ENCODE peak calls at places on chromosomes 3 and 15, in five cellular contexts. One of them, this sample, is unnamed.

GRCh38 chr15:37059051-37059450 is 41.3 kb downstream of the MEIS2 start:
- DNase-seq in A549: no peak
- DNase-seq in HCT116: peak
- DNase-seq in lung: no peak
- DNase-seq in CD4-positive, alpha-beta T cell: no peak
- DNase-seq in this sample: peak

GRCh38 chr3:124178531-124178930 is 186.6 kb upstream of the ROPN1 start:
- DNase-seq in A549: no peak
- DNase-seq in HCT116: no peak
- DNase-seq in lung: no peak
- DNase-seq in CD4-positive, alpha-beta T cell: no peak
- DNase-seq in this sample: no peak

GRCh38 chr3:160473978-160474377 is 24.4 kb upstream of the TRIM59 start:
- DNase-seq in A549: no peak
- DNase-seq in HCT116: no peak
- DNase-seq in lung: no peak
- DNase-seq in CD4-positive, alpha-beta T cell: no peak
- DNase-seq in this sample: peak

GRCh38 chr3:112117826-112118571 is 15.0 kb downstream of the GCSAM start:
- DNase-seq in A549: no peak
- DNase-seq in HCT116: no peak
- DNase-seq in lung: no peak
- DNase-seq in CD4-positive, alpha-beta T cell: no peak
- DNase-seq in this sample: no peak

GRCh38 chr3:158631986-158632385 is 12.3 kb upstream of the GFM1 start:
- DNase-seq in A549: no peak
- DNase-seq in HCT116: no peak
- DNase-seq in lung: no peak
- DNase-seq in CD4-positive, alpha-beta T cell: no peak
- DNase-seq in this sample: no peak

GRCh38 chr3:11288786-11289637 is 16.8 kb downstream of the ATG7 start:
- DNase-seq in A549: peak
- DNase-seq in HCT116: peak
- DNase-seq in lung: no peak
- DNase-seq in CD4-positive, alpha-beta T cell: no peak
- DNase-seq in this sample: peak

GRCh38 chr3:4334548-4334947 is 31.4 kb downstream of the SETMAR start:
- DNase-seq in A549: no peak
- DNase-seq in HCT116: no peak
- DNase-seq in lung: no peak
- DNase-seq in CD4-positive, alpha-beta T cell: no peak
- DNase-seq in this sample: no peak

GRCh38 chr15:80777137-80777536 is 2.0 kb upstream of the CEMIP start:
- DNase-seq in A549: peak
- DNase-seq in HCT116: no peak
- DNase-seq in lung: no peak
- DNase-seq in CD4-positive, alpha-beta T cell: no peak
- DNase-seq in this sample: peak

GRCh38 chr3:159139326-159139725 is 337.5 kb downstream of the MFSD1 start:
- DNase-seq in A549: no peak
- DNase-seq in HCT116: no peak
- DNase-seq in lung: no peak
- DNase-seq in CD4-positive, alpha-beta T cell: no peak
- DNase-seq in this sample: no peak

GRCh38 chr3:147669076-147669475 is 259.9 kb downstream of the ZIC1 start:
- DNase-seq in A549: no peak
- DNase-seq in HCT116: no peak
- DNase-seq in lung: no peak
- DNase-seq in CD4-positive, alpha-beta T cell: no peak
- DNase-seq in this sample: no peak

GRCh38 chr3:72448858-72449257 is 399.4 kb downstream of the SHQ1 start:
- DNase-seq in A549: no peak
- DNase-seq in HCT116: no peak
- DNase-seq in lung: no peak
- DNase-seq in CD4-positive, alpha-beta T cell: no peak
- DNase-seq in this sample: peak

GRCh38 chr15:29087521-29088285 is 181.9 kb downstream of the NSMCE3 start:
- DNase-seq in A549: no peak
- DNase-seq in HCT116: no peak
- DNase-seq in lung: no peak
- DNase-seq in CD4-positive, alpha-beta T cell: no peak
- DNase-seq in this sample: no peak

GRCh38 chr3:48716508-48716981 is 476 bp downstream of the IP6K2 start:
- DNase-seq in A549: no peak
- DNase-seq in HCT116: no peak
- DNase-seq in lung: no peak
- DNase-seq in CD4-positive, alpha-beta T cell: peak
- DNase-seq in this sample: no peak

GRCh38 chr15:40069178-40070165 is 30.5 kb upstream of the SRP14 start:
- DNase-seq in A549: peak
- DNase-seq in HCT116: peak
- DNase-seq in lung: peak
- DNase-seq in CD4-positive, alpha-beta T cell: no peak
- DNase-seq in this sample: peak

GRCh38 chr3:23170306-23170705 is 32.8 kb upstream of the UBE2E2 start:
- DNase-seq in A549: peak
- DNase-seq in HCT116: no peak
- DNase-seq in lung: no peak
- DNase-seq in CD4-positive, alpha-beta T cell: no peak
- DNase-seq in this sample: no peak

GRCh38 chr15:65896231-65896630 is 26.9 kb downstream of the RAB11A start:
- DNase-seq in A549: no peak
- DNase-seq in HCT116: no peak
- DNase-seq in lung: no peak
- DNase-seq in CD4-positive, alpha-beta T cell: no peak
- DNase-seq in this sample: no peak

GRCh38 chr15:70510433-70510832 is 252.9 kb downstream of the UACA start:
- DNase-seq in A549: no peak
- DNase-seq in HCT116: no peak
- DNase-seq in lung: no peak
- DNase-seq in CD4-positive, alpha-beta T cell: no peak
- DNase-seq in this sample: no peak

GRCh38 chr3:172256101-172256687 is 192.1 kb downstream of the GHSR start:
- DNase-seq in A549: no peak
- DNase-seq in HCT116: no peak
- DNase-seq in lung: no peak
- DNase-seq in CD4-positive, alpha-beta T cell: no peak
- DNase-seq in this sample: no peak

GRCh38 chr3:10551821-10552630 is 46.6 kb upstream of the ATP2B2 start:
- DNase-seq in A549: no peak
- DNase-seq in HCT116: peak
- DNase-seq in lung: peak
- DNase-seq in CD4-positive, alpha-beta T cell: peak
- DNase-seq in this sample: peak

DNA sequence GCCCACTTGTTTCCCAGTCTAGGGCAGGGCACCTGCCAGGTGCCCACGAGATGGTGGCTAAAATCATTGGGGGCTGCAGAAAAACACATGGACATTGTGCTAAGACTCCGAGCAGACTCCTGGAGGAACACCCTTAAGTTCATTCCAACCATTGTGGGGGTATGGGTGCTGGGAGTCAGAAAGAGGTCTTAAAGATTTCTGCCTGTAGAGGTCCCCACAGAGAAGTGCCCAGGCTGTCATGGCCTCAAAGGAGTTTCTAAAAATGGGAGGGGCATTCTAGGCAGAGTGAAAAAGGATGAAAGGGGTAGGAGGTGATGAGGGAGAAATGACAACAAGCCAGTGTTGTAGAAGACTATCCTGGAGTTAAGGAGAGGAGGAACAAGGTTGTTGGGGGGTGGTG is 17.1 kb downstream of the RBP1 start:
- DNase-seq in A549: no peak
- DNase-seq in HCT116: no peak
- DNase-seq in lung: no peak
- DNase-seq in CD4-positive, alpha-beta T cell: no peak
- DNase-seq in this sample: no peak
- TF ChIP-seq CTCF in A549: no peak
- TF ChIP-seq CTCF in HCT116: peak
- TF ChIP-seq CTCF in lung: no peak
- TF ChIP-seq CTCF in CD4-positive, alpha-beta T cell: no peak
- TF ChIP-seq CTCF in this sample: no peak

DNA sequence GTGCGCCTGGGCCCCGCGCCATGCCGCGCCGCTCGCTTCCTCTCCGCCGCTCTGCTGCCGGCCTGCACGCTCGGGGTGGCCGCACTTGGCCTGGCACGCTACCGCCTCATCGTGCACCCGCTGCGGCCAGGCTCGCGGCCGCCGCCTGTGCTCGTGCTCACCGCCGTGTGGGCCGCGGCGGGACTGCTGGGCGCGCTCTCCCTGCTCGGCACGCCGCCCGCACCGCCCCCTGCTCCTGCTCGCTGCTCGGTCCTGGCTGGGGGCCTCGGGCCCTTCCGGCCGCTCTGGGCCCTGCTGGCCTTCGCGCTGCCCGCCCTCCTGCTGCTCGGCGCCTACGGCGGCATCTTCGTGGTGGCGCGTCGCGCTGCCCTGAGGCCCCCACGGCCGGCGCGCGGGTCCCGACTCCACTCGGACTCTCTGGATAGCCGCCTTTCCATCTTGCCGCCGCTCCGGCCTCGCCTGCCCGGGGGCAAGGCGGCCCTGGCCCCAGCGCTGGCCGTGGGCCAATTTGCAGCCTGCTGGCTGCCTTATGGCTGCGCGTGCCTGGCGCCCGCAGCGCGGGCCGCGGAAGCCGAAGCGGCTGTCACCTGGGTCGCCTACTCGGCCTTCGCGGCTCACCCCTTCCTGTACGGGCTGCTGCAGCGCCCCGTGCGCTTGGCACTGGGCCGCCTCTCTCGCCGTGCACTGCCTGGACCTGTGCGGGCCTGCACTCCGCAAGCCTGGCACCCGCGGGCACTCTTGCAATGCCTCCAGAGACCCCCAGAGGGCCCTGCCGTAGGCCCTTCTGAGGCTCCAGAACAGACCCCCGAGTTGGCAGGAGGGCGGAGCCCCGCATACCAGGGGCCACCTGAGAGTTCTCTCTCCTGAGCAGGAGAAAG is 951 bp downstream of the GPR62 start:
- DNase-seq in A549: no peak
- DNase-seq in HCT116: no peak
- DNase-seq in lung: no peak
- DNase-seq in CD4-positive, alpha-beta T cell: peak
- DNase-seq in this sample: peak
- H3K27ac ChIP-seq in A549: no peak
- H3K27ac ChIP-seq in HCT116: no peak
- H3K27ac ChIP-seq in lung: peak
- H3K27ac ChIP-seq in CD4-positive, alpha-beta T cell: no peak
- H3K27ac ChIP-seq in this sample: peak

DNA sequence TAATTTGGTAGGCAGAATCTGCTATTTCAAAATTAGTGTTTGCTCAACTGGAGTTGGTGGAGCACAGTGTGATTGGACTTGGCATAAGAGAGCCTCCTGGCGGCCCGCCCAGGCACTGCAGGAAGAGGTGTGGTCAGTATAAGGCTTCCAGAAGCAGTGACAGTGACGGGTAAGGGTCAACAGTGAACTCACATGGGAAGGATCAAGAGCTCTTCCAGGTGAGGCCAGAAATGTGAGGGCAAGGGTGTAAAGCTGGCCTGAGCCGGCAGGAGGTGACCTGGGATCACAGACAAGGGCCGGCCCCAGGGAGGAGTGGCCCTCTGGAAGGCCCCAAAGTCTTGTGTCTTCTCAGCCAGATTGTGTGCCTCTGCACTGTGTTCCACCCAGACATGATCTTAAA is 93.2 kb upstream of the RNF7 start:
- DNase-seq in A549: peak
- DNase-seq in HCT116: peak
- DNase-seq in lung: peak
- DNase-seq in CD4-positive, alpha-beta T cell: peak
- DNase-seq in this sample: no peak
- TF ChIP-seq CTCF in A549: peak
- TF ChIP-seq CTCF in HCT116: peak
- TF ChIP-seq CTCF in lung: peak
- TF ChIP-seq CTCF in CD4-positive, alpha-beta T cell: peak
- TF ChIP-seq CTCF in this sample: peak

GRCh38 chr3:142026333-142026732 is 123.0 kb downstream of the TFDP2 start:
- DNase-seq in A549: no peak
- DNase-seq in HCT116: no peak
- DNase-seq in lung: no peak
- DNase-seq in CD4-positive, alpha-beta T cell: no peak
- DNase-seq in this sample: no peak

GRCh38 chr3:142027295-142027694 is 122.0 kb downstream of the TFDP2 start:
- DNase-seq in A549: no peak
- DNase-seq in HCT116: no peak
- DNase-seq in lung: no peak
- DNase-seq in CD4-positive, alpha-beta T cell: no peak
- DNase-seq in this sample: no peak

GRCh38 chr3:142029052-142029642 is 120.2 kb downstream of the TFDP2 start:
- DNase-seq in A549: no peak
- DNase-seq in HCT116: no peak
- DNase-seq in lung: no peak
- DNase-seq in CD4-positive, alpha-beta T cell: no peak
- DNase-seq in this sample: no peak

GRCh38 chr3:142028174-142028833 is 121.0 kb downstream of the TFDP2 start:
- DNase-seq in A549: peak
- DNase-seq in HCT116: peak
- DNase-seq in lung: no peak
- DNase-seq in CD4-positive, alpha-beta T cell: no peak
- DNase-seq in this sample: peak

DNA sequence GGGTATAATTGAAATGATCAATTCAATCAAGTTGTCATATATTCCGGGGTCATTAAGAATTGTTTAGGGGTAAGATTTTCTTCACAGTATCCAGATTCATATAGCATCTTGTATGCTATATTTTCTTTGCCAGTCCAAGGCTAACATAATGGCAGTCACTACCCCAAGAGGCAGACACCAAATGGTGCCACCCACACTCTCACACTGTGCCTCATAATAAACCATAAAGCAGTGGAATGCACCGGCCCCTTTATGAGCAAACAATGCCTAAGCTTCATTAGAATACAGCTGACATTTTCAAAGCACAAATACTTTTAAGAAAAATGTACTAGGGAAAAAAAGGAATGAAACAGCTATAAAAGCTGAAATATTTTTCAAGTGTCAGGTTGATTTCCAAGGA is 121.6 kb downstream of the TFDP2 start:
- DNase-seq in A549: peak
- DNase-seq in HCT116: no peak
- DNase-seq in lung: no peak
- DNase-seq in CD4-positive, alpha-beta T cell: no peak
- DNase-seq in this sample: peak
- H3K27ac ChIP-seq in A549: peak
- H3K27ac ChIP-seq in HCT116: no peak
- H3K27ac ChIP-seq in lung: no peak
- H3K27ac ChIP-seq in CD4-positive, alpha-beta T cell: no peak
- H3K27ac ChIP-seq in this sample: no peak

DNA sequence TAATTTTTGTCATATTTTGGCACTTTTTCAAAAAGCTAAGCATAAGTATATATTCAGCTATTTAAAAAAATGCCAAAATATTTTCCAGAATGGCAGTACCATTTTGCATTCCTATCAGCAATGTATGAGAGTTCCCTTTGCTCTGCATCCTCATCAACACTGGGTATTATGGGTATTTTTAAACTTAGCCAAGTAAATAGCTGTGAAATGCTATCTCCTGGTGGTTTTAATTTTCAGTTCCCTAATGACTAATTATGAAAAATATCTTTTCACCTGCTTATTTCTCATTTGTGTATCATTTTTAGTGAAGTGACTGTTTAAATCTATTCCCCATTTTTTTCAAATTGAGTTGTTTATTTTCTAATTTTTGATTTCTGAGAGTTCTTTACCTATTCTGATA is 199.7 kb upstream of the NECTIN3 start:
- DNase-seq in A549: no peak
- DNase-seq in HCT116: no peak
- DNase-seq in lung: no peak
- DNase-seq in CD4-positive, alpha-beta T cell: no peak
- DNase-seq in this sample: no peak
- TF ChIP-seq CTCF in A549: no peak
- TF ChIP-seq CTCF in HCT116: no peak
- TF ChIP-seq CTCF in lung: no peak
- TF ChIP-seq CTCF in CD4-positive, alpha-beta T cell: no peak
- TF ChIP-seq CTCF in this sample: no peak

GRCh38 chr3:44058022-44058867 is 183.4 kb upstream of the TOPAZ1 start:
- DNase-seq in A549: no peak
- DNase-seq in HCT116: no peak
- DNase-seq in lung: no peak
- DNase-seq in CD4-positive, alpha-beta T cell: peak
- DNase-seq in this sample: peak
- H3K27ac ChIP-seq in A549: peak
- H3K27ac ChIP-seq in HCT116: no peak
- H3K27ac ChIP-seq in lung: no peak
- H3K27ac ChIP-seq in CD4-positive, alpha-beta T cell: no peak
- H3K27ac ChIP-seq in this sample: peak